ENCODE peak calls at places on chromosomes 7 and 10, in six cellular contexts. O is fibroblast of mammary gland, T is chondrocyte, F is GM10248, S is HCT116, H is cardiac fibroblast. N is an unnamed sample.

GRCh38 chr10:80182986-80183385 is 22.4 kb downstream of the ANXA11 start:
- DNase-seq in O (no peak), T (peak), F (no peak), S (no peak), H (no peak), N (no peak)

GRCh38 chr7:1675673-1676549 is 5.8 kb downstream of the ELFN1 start:
- DNase-seq in O (no peak), T (peak), F (peak), S (no peak), H (no peak), N (no peak)

GRCh38 chr7:99551329-99551728 is 585 bp downstream of the FAM200A start:
- DNase-seq in O (peak), T (no peak), F (peak), S (no peak), H (no peak), N (no peak)

GRCh38 chr7:81155654-81156373 is 237.0 kb upstream of the SEMA3C start:
- DNase-seq in O (peak), T (no peak), F (no peak), S (peak), H (peak), N (peak)

GRCh38 chr7:88344956-88345832 is 38.5 kb upstream of the STEAP4 start:
- DNase-seq in O (peak), T (no peak), F (no peak), S (peak), H (peak), N (no peak)

GRCh38 chr7:94173436-94173835 is 169.3 kb upstream of the BET1 start:
- DNase-seq in O (no peak), T (no peak), F (no peak), S (no peak), H (no peak), N (no peak)

GRCh38 chr10:102951316-102951715 is 33.2 kb downstream of the CNNM2 start:
- DNase-seq in O (peak), T (no peak), F (no peak), S (no peak), H (no peak), N (no peak)

GRCh38 chr7:18624436-18624835 is 128.9 kb downstream of the HDAC9 start:
- DNase-seq in O (no peak), T (no peak), F (no peak), S (no peak), H (no peak), N (no peak)

GRCh38 chr10:1577371-1577770 is 160.0 kb downstream of the ADARB2 start:
- DNase-seq in O (no peak), T (no peak), F (no peak), S (no peak), H (no peak), N (no peak)

GRCh38 chr10:72320676-72321247 is 34.0 kb downstream of the DNAJB12 start:
- DNase-seq in O (peak), T (no peak), F (peak), S (peak), H (peak), N (no peak)

GRCh38 chr7:47893238-47893637 is 55.0 kb downstream of the PKD1L1 start:
- DNase-seq in O (peak), T (no peak), F (peak), S (peak), H (no peak), N (no peak)

GRCh38 chr7:78760620-78761355 is 692.7 kb downstream of the MAGI2 start:
- DNase-seq in O (no peak), T (no peak), F (no peak), S (no peak), H (no peak), N (peak)

GRCh38 chr10:97683556-97684357 is 3.3 kb downstream of the AVPI1 start:
- DNase-seq in O (peak), T (no peak), F (no peak), S (no peak), H (peak), N (no peak)

GRCh38 chr7:157708896-157709295 is 372.1 kb downstream of the DNAJB6 start:
- DNase-seq in O (no peak), T (peak), F (no peak), S (no peak), H (no peak), N (no peak)

GRCh38 chr7:157710396-157710795 is 373.6 kb downstream of the DNAJB6 start:
- DNase-seq in O (no peak), T (no peak), F (no peak), S (no peak), H (no peak), N (no peak)

GRCh38 chr7:157711353-157711888 is 374.6 kb downstream of the DNAJB6 start:
- DNase-seq in O (no peak), T (peak), F (no peak), S (no peak), H (no peak), N (no peak)

GRCh38 chr7:157709531-157710251 is 372.9 kb downstream of the DNAJB6 start:
- DNase-seq in O (no peak), T (peak), F (no peak), S (no peak), H (no peak), N (no peak)

GRCh38 chr7:157707983-157708720 is 371.3 kb downstream of the DNAJB6 start:
- DNase-seq in O (no peak), T (peak), F (no peak), S (no peak), H (no peak), N (no peak)
- TF ChIP-seq CTCF in O (no peak), T (no peak), F (no peak), S (no peak), H (no peak), N (no peak)

GRCh38 chr7:67618569-67619543 is 622.2 kb downstream of the TYW1 start:
- DNase-seq in O (peak), T (no peak), F (no peak), S (no peak), H (peak), N (no peak)
- TF ChIP-seq CTCF in O (no peak), T (peak), F (no peak), S (no peak), H (no peak), N (no peak)

GRCh38 chr7:140723574-140723973 is 27.1 kb downstream of the NDUFB2 start:
- DNase-seq in O (no peak), T (no peak), F (no peak), S (no peak), H (no peak), N (no peak)
- TF ChIP-seq CTCF in O (no peak), T (no peak), F (no peak), S (no peak), H (no peak), N (no peak)

GRCh38 chr10:17289763-17290162 is 61.7 kb downstream of the VIM start:
- DNase-seq in O (no peak), T (no peak), F (no peak), S (no peak), H (no peak), N (no peak)

GRCh38 chr10:17292375-17292774 is 64.3 kb downstream of the VIM start:
- DNase-seq in O (peak), T (no peak), F (no peak), S (no peak), H (no peak), N (no peak)

GRCh38 chr10:17287151-17287550 is 59.1 kb downstream of the VIM start:
- DNase-seq in O (no peak), T (no peak), F (no peak), S (no peak), H (no peak), N (no peak)

GRCh38 chr10:17286562-17287089 is 58.6 kb downstream of the VIM start:
- DNase-seq in O (no peak), T (no peak), F (no peak), S (no peak), H (no peak), N (no peak)

DNA sequence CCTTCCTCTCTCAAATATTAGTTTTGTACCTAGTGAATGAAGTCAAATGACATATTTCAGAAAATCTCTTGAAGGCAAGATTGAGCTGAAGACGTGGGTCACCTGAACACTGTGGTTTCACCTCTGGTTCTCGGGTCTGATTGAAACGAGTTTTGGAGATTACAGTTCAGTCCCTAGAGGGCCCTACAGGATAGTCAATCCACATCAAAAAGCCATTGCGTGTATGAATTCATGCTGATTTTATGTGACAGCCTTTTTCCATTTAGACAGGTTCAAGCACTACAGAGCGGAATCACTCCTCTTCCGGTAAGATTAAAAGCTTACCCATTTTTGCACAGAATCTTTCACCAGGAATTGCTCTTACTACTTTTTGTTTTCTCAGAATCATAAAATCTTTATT is 62.2 kb downstream of the VIM start:
- DNase-seq in O (peak), T (no peak), F (peak), S (peak), H (peak), N (no peak)
- TF ChIP-seq CTCF in O (peak), T (peak), F (no peak), S (peak), H (no peak), N (peak)

DNA sequence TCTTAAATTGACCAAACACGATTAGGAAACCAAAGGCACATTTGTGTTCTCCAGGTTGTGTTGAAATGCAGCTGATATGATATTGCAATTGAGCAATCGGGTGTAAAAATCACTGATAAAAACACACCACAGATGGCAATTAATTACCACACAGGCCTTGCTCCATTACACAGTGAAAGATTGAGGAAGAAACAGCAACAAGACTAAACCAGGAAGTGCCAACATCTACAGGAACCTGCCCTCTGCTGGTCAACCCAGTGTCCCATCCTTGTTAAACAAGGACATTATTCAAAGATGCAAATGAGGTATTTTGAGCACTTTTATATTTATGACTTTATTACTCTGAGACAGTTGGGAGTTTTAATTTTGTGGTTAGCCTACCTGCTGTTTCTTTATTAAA is 765.6 kb upstream of the GHITM start:
- DNase-seq in O (no peak), T (no peak), F (no peak), S (no peak), H (peak), N (no peak)
- TF ChIP-seq CTCF in O (peak), T (peak), F (peak), S (peak), H (peak), N (peak)

GRCh38 chr7:80047032-80047431 is 87.6 kb upstream of the GNAI1 start:
- DNase-seq in O (no peak), T (no peak), F (no peak), S (no peak), H (no peak), N (no peak)

GRCh38 chr7:80053098-80053497 is 81.5 kb upstream of the GNAI1 start:
- DNase-seq in O (no peak), T (no peak), F (no peak), S (no peak), H (no peak), N (no peak)

GRCh38 chr7:80044796-80045195 is 89.8 kb upstream of the GNAI1 start:
- DNase-seq in O (no peak), T (peak), F (no peak), S (no peak), H (no peak), N (no peak)

DNA sequence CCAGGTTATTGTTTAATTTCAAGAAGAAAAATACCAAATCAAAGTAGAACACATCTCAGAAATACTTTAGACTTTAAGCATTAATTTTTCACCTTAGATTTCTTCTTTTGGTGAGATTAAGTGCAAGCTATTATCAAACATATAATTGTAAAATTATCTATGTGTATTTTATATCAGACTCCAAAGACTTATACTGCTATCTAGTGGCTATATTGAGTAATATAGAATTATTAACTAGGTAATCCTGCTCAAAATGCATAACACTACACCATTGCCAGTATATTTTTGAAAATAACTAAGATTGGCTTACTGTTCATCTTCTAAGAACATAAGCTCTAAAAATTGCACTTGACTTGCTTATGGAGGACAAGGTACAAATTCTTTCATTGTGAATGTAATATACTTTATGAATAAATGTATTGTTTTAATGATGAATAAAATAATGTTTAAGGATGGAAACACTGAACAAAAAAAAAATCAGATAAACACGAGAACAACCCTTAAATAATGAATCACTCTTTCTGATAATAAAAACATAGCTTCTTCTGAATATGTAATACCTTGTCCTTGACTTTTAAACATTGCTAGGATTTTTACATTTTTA is 86.7 kb upstream of the GNAI1 start:
- DNase-seq in O (peak), T (no peak), F (no peak), S (no peak), H (peak), N (no peak)
- TF ChIP-seq CTCF in O (peak), T (peak), F (no peak), S (peak), H (peak), N (no peak)

N was measured in epithelial cell of proximal tubule.